ENCODE peak calls at places on chromosomes 2 and 18, in nine cellular contexts. V, Q, B, C, X, E, D, G and M are unnamed samples.

GRCh38 chr18:42064109-42064508 is 109.1 kb downstream of the PIK3C3 start:
- DNase-seq in V (no peak), Q (no peak), B (no peak), C (no peak), X (no peak), E (no peak), D (no peak), G (no peak), M (no peak)

GRCh38 chr2:177574357-177574756 is 181.8 kb downstream of the AGPS start:
- DNase-seq in V (no peak), Q (no peak), B (no peak), C (no peak), X (no peak), E (no peak), D (no peak), G (no peak), M (no peak)

GRCh38 chr2:22458439-22458838 is 926.5 kb upstream of the KLHL29 start:
- DNase-seq in V (no peak), Q (no peak), B (no peak), C (no peak), X (no peak), E (no peak), D (no peak), G (no peak), M (no peak)

GRCh38 chr2:109403841-109404201 is 209.9 kb downstream of the SEPTIN10 start:
- DNase-seq in V (no peak), Q (no peak), B (no peak), C (no peak), X (no peak), E (no peak), D (no peak), G (no peak), M (no peak)

GRCh38 chr2:67888351-67889005 is 174.3 kb downstream of the C1D start:
- DNase-seq in V (no peak), Q (no peak), B (no peak), C (no peak), X (no peak), E (no peak), D (no peak), G (no peak), M (no peak)

GRCh38 chr2:147156970-147157369 is 687.9 kb upstream of the ACVR2A start:
- DNase-seq in V (no peak), Q (no peak), B (no peak), C (no peak), X (no peak), E (no peak), D (no peak), G (no peak), M (no peak)

GRCh38 chr18:10465157-10465990 is 10.9 kb downstream of the APCDD1 start:
- DNase-seq in V (no peak), Q (no peak), B (no peak), C (no peak), X (peak; percentile 60), E (no peak), D (no peak), G (no peak), M (no peak)

GRCh38 chr2:217792611-217793527 is 209.9 kb downstream of the TNS1 start:
- DNase-seq in V (no peak), Q (no peak), B (no peak), C (no peak), X (no peak), E (no peak), D (no peak), G (no peak), M (no peak)

GRCh38 chr18:79918089-79919011 is 33.1 kb downstream of the SLC66A2 start:
- DNase-seq in V (no peak), Q (no peak), B (no peak), C (no peak), X (no peak), E (no peak), D (no peak), G (no peak), M (no peak)